ENCODE peak calls at places on chromosomes 6 and 20, in seven cellular contexts. R is neural progenitor cell, Q is GM23248, K is PC-3, Z is HCT116, F is SK-N-SH, S is hepatocyte. P is an unnamed sample. For H3K4me1, the result is how much of the 10 kb centered on the place peaks cover.

GRCh38 chr6:3075522-3076113 is 7.3 kb downstream of the RIPK1 start:
- DNase-seq in Q (no peak), K (peak), R (no peak), Z (no peak), F (no peak), S (no peak), P (peak)

GRCh38 chr6:26251354-26252081 is 113.5 kb upstream of the BTN3A2 start:
- DNase-seq in K (peak), Q (peak), S (peak), Z (no peak), R (peak), F (peak), P (no peak)

GRCh38 chr20:44589522-44589921 is 7.1 kb downstream of the PKIG start:
- DNase-seq in Q (no peak), Z (no peak), F (no peak), R (no peak), S (no peak), K (no peak), P (no peak)

GRCh38 chr6:167045828-167046580 is 46.8 kb downstream of the CEP43 start:
- DNase-seq in Z (no peak), S (no peak), Q (no peak), R (no peak), K (peak), F (no peak), P (peak)

GRCh38 chr6:53910834-53911233 is 116.0 kb downstream of the LRRC1 start:
- DNase-seq in K (no peak), S (no peak), R (peak), Q (no peak), Z (no peak), F (no peak), P (no peak)

GRCh38 chr6:161342039-161342438 is 68.2 kb upstream of the AGPAT4 start:
- DNase-seq in S (no peak), Z (no peak), K (peak), Q (no peak), R (no peak), F (no peak), P (no peak)

GRCh38 chr6:23245559-23245958 is 676.2 kb downstream of the HDGFL1 start:
- DNase-seq in F (peak), R (no peak), Z (no peak), Q (peak), S (no peak), K (no peak), P (no peak)

GRCh38 chr6:170290306-170291128 is at the start of gene DLL1:
- DNase-seq in Q (peak), S (peak), K (peak), R (peak), Z (no peak), F (peak), P (no peak)

GRCh38 chr20:51445591-51445990 is 96.9 kb downstream of the NFATC2 start:
- DNase-seq in F (no peak), K (no peak), Q (no peak), R (no peak), Z (no peak), S (no peak), P (no peak)

GRCh38 chr6:99822741-99823512 is 171.1 kb downstream of the MCHR2 start:
- DNase-seq in K (peak), Q (peak), F (peak), R (peak), S (peak), Z (peak), P (peak)

GRCh38 chr6:40906759-40907158 is 132.3 kb downstream of the UNC5CL start:
- DNase-seq in R (no peak), Z (no peak), F (no peak), Q (peak), K (peak), S (no peak), P (no peak)

GRCh38 chr6:163383912-163384311 is 30.6 kb upstream of the QKI start:
- DNase-seq in R (no peak), Q (peak), K (peak), Z (peak), F (no peak), S (no peak), P (no peak)

GRCh38 chr20:5569021-5569420 is 181.2 kb upstream of the SHLD1 start:
- DNase-seq in F (peak), S (peak), R (no peak), K (peak), Z (peak), Q (peak), P (peak)

GRCh38 chr20:38217791-38218565 is 42.6 kb downstream of the KIAA1755 start:
- DNase-seq in F (peak), Z (peak), S (peak), K (peak), Q (peak), R (peak), P (no peak)

GRCh38 chr6:72522735-72523141 is 99.1 kb upstream of the KCNQ5 start:
- DNase-seq in S (peak), Q (no peak), F (peak), K (peak), Z (no peak), R (peak), P (peak)

GRCh38 chr20:32902456-32903420 is 44.0 kb downstream of the EFCAB8 start:
- DNase-seq in F (peak), Q (peak), R (peak), K (peak), S (peak), Z (peak), P (peak)

GRCh38 chr6:107271208-107271790 is 156.0 kb upstream of the BEND3 start:
- DNase-seq in K (no peak), F (no peak), R (no peak), Q (no peak), S (no peak), Z (no peak), P (no peak)

GRCh38 chr6:147689398-147689797 is 180.9 kb downstream of the SAMD5 start:
- DNase-seq in Q (no peak), R (no peak), S (no peak), K (peak), Z (no peak), F (no peak), P (no peak)

GRCh38 chr6:4588163-4588562 is 188.0 kb upstream of the CDYL start:
- DNase-seq in S (no peak), Q (no peak), Z (no peak), F (no peak), K (no peak), R (no peak), P (no peak)

GRCh38 chr6:4591218-4591617 is 185.0 kb upstream of the CDYL start:
- DNase-seq in Z (no peak), S (no peak), R (no peak), K (no peak), F (no peak), Q (no peak), P (no peak)

GRCh38 chr6:4588581-4588980 is 187.6 kb upstream of the CDYL start:
- DNase-seq in Z (no peak), F (no peak), K (no peak), S (no peak), R (no peak), Q (no peak), P (no peak)

GRCh38 chr6:4587171-4587570 is 189.0 kb upstream of the CDYL start:
- DNase-seq in F (no peak), Q (no peak), S (no peak), K (no peak), Z (no peak), R (no peak), P (no peak)

DNA sequence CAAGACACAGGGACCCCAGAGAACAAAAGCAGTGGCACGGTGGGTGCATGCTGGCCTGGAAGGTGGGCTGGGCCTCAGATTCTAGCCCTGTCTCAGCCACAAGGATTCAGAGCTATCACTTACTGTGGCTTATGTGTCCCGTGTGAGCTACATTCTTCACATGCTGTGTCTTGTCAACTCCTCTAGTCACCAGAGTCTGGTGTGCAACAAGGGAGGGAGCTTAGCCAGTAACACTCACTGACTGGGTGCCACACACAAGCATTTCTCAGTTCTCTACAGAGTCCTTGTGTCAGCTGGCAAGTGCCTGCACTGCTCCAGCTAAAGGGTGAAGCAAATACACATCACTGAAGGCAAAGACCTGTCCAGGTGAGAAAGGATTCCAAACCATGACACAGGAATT is 186.9 kb upstream of the CDYL start:
- DNase-seq in S (no peak), R (no peak), F (no peak), Z (no peak), K (no peak), Q (no peak), P (no peak)
- H3K4me1 ChIP-seq in S (under half), R (under half), F (under half), Z (under half), K (under half), Q (under half), P (under half)

GRCh38 chr20:63238491-63239126 is 2.9 kb downstream of the BIRC7 start:
- DNase-seq in Q (no peak), S (no peak), F (peak), R (no peak), Z (no peak), K (no peak), P (no peak)

GRCh38 chr20:63241272-63241671 is 5.6 kb downstream of the BIRC7 start:
- DNase-seq in Z (no peak), R (no peak), Q (no peak), F (no peak), K (no peak), S (no peak), P (no peak)

GRCh38 chr20:63242736-63243135 is 7.0 kb downstream of the BIRC7 start:
- DNase-seq in F (no peak), S (no peak), Z (no peak), R (no peak), K (no peak), Q (no peak), P (no peak)

GRCh38 chr20:63239431-63239830 is 3.7 kb downstream of the BIRC7 start:
- DNase-seq in Z (no peak), S (no peak), Q (no peak), F (no peak), R (no peak), K (no peak), P (no peak)

DNA sequence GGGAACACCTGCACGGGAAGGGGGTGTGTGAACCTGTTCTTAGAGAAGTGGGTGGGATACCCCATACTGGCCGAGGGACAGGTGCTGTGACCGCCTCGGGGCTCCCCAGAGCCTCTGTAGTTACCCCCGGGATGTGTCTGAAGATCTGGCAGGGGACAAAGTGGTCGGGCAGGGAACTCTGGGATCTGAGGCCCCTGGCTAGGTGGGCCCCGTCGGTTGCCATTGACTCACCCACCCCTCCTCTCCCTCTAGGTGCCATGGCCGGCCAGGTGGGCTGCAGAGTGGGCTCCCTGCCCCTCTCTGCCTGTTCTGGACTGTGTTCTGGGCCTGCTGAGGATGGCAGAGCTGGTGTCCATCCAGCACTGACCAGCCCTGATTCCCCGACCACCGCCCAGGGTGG is 4.3 kb downstream of the BIRC7 start:
- DNase-seq in S (no peak), K (no peak), R (no peak), F (no peak), Z (no peak), Q (no peak), P (no peak)
- H3K4me2 ChIP-seq in S (no peak), K (no peak), R (no peak), F (no peak), Z (no peak), Q (no peak), P (no peak)

GRCh38 chr6:45563092-45563491 is 185.4 kb upstream of the SUPT3H start:
- DNase-seq in S (no peak), R (no peak), Z (no peak), K (no peak), F (no peak), Q (no peak), P (no peak)

GRCh38 chr6:45563902-45564301 is 186.2 kb upstream of the SUPT3H start:
- DNase-seq in F (no peak), S (no peak), Q (no peak), K (no peak), R (no peak), Z (no peak), P (no peak)

GRCh38 chr6:45560421-45560820 is 182.7 kb upstream of the SUPT3H start:
- DNase-seq in Q (no peak), R (no peak), F (no peak), Z (no peak), S (no peak), K (no peak), P (no peak)

GRCh38 chr6:45558858-45559257 is 181.1 kb upstream of the SUPT3H start:
- DNase-seq in K (no peak), Q (no peak), Z (no peak), R (no peak), S (no peak), F (no peak), P (no peak)

DNA sequence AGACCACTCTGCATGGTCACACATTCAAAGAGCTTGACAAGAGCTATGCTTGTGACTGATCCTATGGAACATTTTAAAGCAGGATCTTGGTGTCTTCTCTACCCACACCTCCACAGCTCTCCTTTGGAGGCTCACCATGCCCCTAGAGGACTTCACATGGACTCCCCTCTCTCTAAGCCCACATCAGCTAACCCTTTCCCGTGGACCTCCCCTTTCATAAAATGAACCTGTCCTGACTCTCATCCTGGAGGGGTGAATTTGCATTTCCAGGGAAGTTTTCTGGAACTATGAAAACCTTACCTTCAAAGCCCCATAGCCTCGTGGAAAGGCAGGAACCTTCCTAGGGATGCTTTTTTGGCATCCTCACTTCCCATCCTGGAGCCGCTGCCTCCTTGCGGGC is 184.4 kb upstream of the SUPT3H start:
- DNase-seq in F (no peak), Q (no peak), Z (no peak), S (no peak), K (no peak), R (no peak), P (no peak)
- TF ChIP-seq EZH2phosphoT487 in F (no peak), Q (no peak), Z (no peak), S (no peak), K (no peak), R (no peak), P (no peak)

DNA sequence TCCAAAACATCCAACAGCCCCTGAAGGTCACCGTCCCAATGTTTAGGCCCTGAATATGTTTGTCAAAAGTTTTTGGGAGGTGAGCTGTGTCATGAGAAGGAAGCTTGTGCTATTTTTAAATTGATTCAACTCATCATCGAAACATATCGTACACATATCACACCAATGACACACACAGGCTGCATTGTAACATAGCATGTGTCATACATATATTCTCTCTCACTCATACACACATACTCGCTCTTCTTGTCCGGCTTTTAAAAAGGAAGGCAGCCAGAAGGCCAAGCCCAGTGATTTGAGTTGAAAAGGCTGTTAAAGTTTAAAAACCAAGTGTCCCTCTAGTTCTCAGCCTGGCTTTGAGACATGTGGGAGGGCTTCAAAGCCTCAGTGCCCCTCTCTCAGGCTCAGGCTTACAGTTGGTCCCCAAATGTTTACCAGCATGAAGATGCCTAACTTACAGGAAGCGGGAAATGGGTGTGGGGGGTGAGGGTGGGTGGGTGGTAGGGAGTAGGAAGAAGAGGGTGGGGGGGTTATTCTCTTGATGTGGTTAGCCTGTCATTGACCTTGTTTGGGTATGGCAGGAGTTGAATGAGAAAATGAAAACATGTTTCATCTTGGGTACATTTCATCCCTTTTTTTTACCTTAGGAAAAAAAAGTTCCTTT is 3.3 kb upstream of the PRDM1 start:
- DNase-seq in Q (peak), Z (no peak), S (no peak), R (no peak), F (no peak), K (peak), P (no peak)
- H3K4me1 ChIP-seq in Q (under half), Z (under half), S (under half), R (half or more), F (under half), K (under half), P (under half)

GRCh38 chr6:168538892-168539811 is 98.2 kb downstream of the SMOC2 start:
- DNase-seq in F (no peak), S (no peak), K (no peak), Q (no peak), R (no peak), Z (no peak), P (no peak)

GRCh38 chr6:168537485-168537884 is 96.5 kb downstream of the SMOC2 start:
- DNase-seq in Q (no peak), S (no peak), F (no peak), Z (no peak), K (no peak), R (peak), P (no peak)

GRCh38 chr6:168536196-168536595 is 95.2 kb downstream of the SMOC2 start:
- DNase-seq in R (no peak), Q (no peak), F (no peak), S (no peak), K (no peak), Z (no peak), P (no peak)

GRCh38 chr6:168535711-168536110 is 94.7 kb downstream of the SMOC2 start:
- DNase-seq in Q (no peak), Z (no peak), R (no peak), S (no peak), K (no peak), F (no peak), P (no peak)

DNA sequence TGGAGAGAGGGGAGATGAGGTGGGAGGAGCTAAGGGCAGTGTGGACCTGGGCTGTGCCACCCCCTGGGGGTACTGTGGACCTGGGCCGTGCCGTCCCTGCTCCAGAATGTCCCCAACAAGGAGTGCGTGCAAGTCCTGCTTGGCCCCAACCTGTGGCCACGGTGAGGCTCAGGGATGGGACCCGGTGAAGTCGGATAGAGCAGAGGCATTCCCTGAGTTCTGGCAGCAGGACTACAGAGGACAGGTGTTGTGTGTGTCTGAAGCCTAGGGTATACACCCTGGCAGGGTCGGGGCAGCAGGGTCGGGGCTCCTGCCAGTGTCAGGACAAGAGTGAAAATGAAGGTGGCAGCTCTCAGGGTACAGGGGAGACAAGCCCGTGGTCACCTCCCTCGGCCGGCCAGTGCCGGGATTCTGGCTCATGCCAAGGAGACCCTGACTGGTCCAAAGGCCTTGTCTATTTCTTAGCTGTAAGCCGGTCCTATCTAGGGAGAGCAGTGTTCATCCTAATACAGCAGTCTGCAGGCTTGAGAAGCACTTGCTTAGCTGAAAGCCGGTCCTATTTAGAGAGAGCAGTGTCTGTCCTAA is 95.8 kb downstream of the SMOC2 start:
- DNase-seq in F (no peak), Z (no peak), Q (no peak), R (no peak), K (no peak), S (no peak), P (no peak)
- H3K4me2 ChIP-seq in F (no peak), Z (no peak), Q (no peak), R (peak), K (no peak), S (no peak), P (no peak)